ENCODE peak calls at places on chromosomes 1 and 21, in eight cellular contexts. R is A673, Q is transverse colon, I is neural progenitor cell, Y is Karpas-422, W is stomach, V is small intestine, A is Peyer's patch. D is an unnamed sample. For H3K36me3, the result is how much of the 10 kb centered on the place peaks cover.

GRCh38 chr1:150156868-150157603 is 7.3 kb downstream of the PLEKHO1 start:
- DNase-seq in I (no peak), Q (no peak), W (no peak), A (peak), V (no peak), R (no peak), Y (no peak), D (no peak)

GRCh38 chr1:229217716-229218115 is 53.2 kb upstream of the RAB4A start:
- DNase-seq in W (no peak), V (no peak), A (no peak), R (no peak), Q (no peak), Y (no peak), I (no peak), D (no peak)

GRCh38 chr1:66944330-66945274 is 19.8 kb downstream of the MIER1 start:
- DNase-seq in Q (peak), R (no peak), A (peak), I (no peak), W (no peak), V (peak), Y (no peak), D (no peak)

GRCh38 chr1:169368406-169368769 is 393 bp downstream of the BLZF1 start:
- DNase-seq in A (peak), W (peak), Y (peak), R (peak), V (peak), Q (peak), I (peak), D (no peak)

GRCh38 chr21:26587621-26588260 is 14.7 kb upstream of the CYYR1 start:
- DNase-seq in W (no peak), I (no peak), A (no peak), V (no peak), R (peak), Y (no peak), Q (no peak), D (no peak)

GRCh38 chr1:31701137-31701736 is 2.6 kb downstream of the COL16A1 start:
- DNase-seq in V (peak), R (peak), Q (peak), Y (peak), A (peak), I (no peak), W (peak), D (peak)

GRCh38 chr1:47992720-47993119 is 4.5 kb downstream of the TRABD2B start:
- DNase-seq in Y (no peak), I (peak), W (no peak), V (no peak), R (peak), Q (no peak), A (no peak), D (peak)

GRCh38 chr1:87706779-87707228 is 378.1 kb downstream of the LMO4 start:
- DNase-seq in W (no peak), Y (no peak), V (no peak), I (no peak), A (no peak), Q (no peak), R (no peak), D (no peak)

GRCh38 chr1:12549460-12550349 is 68.3 kb downstream of the DHRS3 start:
- DNase-seq in R (peak), V (peak), W (peak), A (peak), Q (peak), Y (no peak), I (peak), D (peak)

GRCh38 chr1:65734976-65735375 is 57.7 kb upstream of the PDE4B start:
- DNase-seq in A (no peak), W (no peak), Q (no peak), Y (no peak), R (no peak), V (no peak), I (no peak), D (no peak)

GRCh38 chr1:113972954-113973353 is 6.3 kb upstream of the OLFML3 start:
- DNase-seq in V (no peak), I (no peak), R (no peak), A (no peak), Q (no peak), Y (no peak), W (no peak), D (no peak)
- H3K36me3 ChIP-seq in V (under half), I (under half), R (half or more), A (half or more), Q (half or more), Y (under half), W (half or more), D (half or more)

DNA sequence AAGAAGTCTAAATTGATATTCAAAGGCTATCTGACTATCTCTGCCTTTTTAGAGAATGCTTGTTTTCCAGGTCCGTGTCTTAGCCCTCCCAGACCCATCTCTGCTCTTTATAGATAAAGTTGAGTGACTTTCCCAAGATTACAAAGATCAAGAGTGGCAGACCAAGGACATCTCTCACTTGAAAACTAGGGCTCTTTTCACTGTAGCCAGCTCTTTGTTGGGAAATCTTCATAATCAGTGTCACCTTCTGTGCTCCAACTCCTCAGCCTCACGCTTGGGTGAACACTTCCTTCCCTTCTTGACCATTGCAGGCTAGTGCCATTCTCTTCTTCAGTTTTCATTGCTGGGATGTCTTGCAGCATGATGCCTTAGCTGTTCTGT is 211.2 kb downstream of the PBX1 start:
- DNase-seq in V (no peak), I (no peak), A (no peak), Y (peak), R (no peak), W (no peak), Q (no peak), D (no peak)
- H3K27ac ChIP-seq in V (no peak), I (no peak), A (no peak), Y (no peak), R (no peak), W (no peak), Q (peak), D (no peak)

DNA sequence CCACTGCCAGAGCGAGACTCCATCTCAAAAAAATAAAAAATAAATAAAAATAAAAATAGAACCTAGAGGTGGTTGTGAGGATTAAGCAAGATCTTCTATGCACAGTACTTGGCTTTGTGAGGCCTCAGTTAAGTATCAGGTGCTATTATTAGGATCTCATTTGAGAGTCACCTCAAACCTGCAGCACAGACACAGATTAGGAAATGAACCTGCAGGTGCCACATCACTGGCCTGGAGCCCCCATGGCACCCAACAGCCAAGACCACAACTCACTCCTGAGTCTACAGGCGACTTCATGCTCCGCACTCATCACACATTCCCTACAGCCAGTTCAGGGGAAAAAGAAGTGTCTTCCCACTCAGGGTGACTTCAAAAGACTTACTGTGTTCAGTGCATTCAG is 176.8 kb downstream of the SLC45A1 start:
- DNase-seq in A (no peak), Y (peak), Q (no peak), V (no peak), I (no peak), R (no peak), W (no peak), D (no peak)
- H3K36me3 ChIP-seq in A (under half), Y (under half), Q (under half), V (under half), I (under half), R (under half), W (under half), D (under half)

GRCh38 chr1:176208034-176208433 is 948 bp upstream of the COP1 start:
- DNase-seq in W (no peak), Y (peak), V (no peak), R (no peak), Q (no peak), I (no peak), A (no peak), D (no peak)
- H3K27ac ChIP-seq in W (peak), Y (peak), V (peak), R (peak), Q (peak), I (no peak), A (peak), D (no peak)

D was measured in SJCRH30.